ENCODE peak calls at places on chromosomes 11 and 22, in four cellular contexts. H is BJ, S is ovary, Q is breast epithelium. V is an unnamed sample.

GRCh38 chr11:2077061-2077802 is 62.0 kb downstream of the IGF2 start:
- DNase-seq in H (peak; percentile 33), S (no peak), Q (no peak), V (no peak)

GRCh38 chr11:79414644-79415317 is 26.0 kb downstream of the TENM4 start:
- DNase-seq in H (no peak), S (peak; percentile 64), Q (no peak), V (no peak)

GRCh38 chr11:8239056-8239455 is 24.6 kb downstream of the LMO1 start:
- DNase-seq in H (no peak), S (no peak), Q (no peak), V (no peak)

GRCh38 chr11:72616655-72617054 is 57.6 kb downstream of the PDE2A start:
- DNase-seq in H (no peak), S (no peak), Q (no peak), V (no peak)

GRCh38 chr11:91136631-91137030 is 913.8 kb upstream of the CHORDC1 start:
- DNase-seq in H (no peak), S (no peak), Q (no peak), V (no peak)

GRCh38 chr11:134014502-134014901 is 54.4 kb upstream of the JAM3 start:
- DNase-seq in H (no peak), S (no peak), Q (no peak), V (no peak)

GRCh38 chr11:36258730-36259360 is 30.4 kb downstream of the COMMD9 start:
- DNase-seq in H (no peak), S (peak; percentile 59), Q (no peak), V (peak; percentile 25)

GRCh38 chr11:66531841-66532240 is 14.0 kb downstream of the ZDHHC24 start:
- DNase-seq in H (no peak), S (no peak), Q (no peak), V (no peak)

GRCh38 chr11:16350125-16350524 is 6.2 kb downstream of the SOX6 start:
- DNase-seq in H (no peak), S (no peak), Q (no peak), V (no peak)

GRCh38 chr11:10770626-10771254 is 19.7 kb downstream of the CTR9 start:
- DNase-seq in H (no peak), S (no peak), Q (no peak), V (no peak)

GRCh38 chr11:120284272-120284671 is 40.8 kb upstream of the TLCD5 start:
- DNase-seq in H (no peak), S (no peak), Q (no peak), V (no peak)

GRCh38 chr11:134124660-134125451 is 56.0 kb downstream of the JAM3 start:
- DNase-seq in H (no peak), S (no peak), Q (peak; percentile 56), V (peak; percentile 57)

GRCh38 chr11:853682-854448 is 11.2 kb downstream of the TSPAN4 start:
- DNase-seq in H (no peak), S (no peak), Q (no peak), V (no peak)

GRCh38 chr11:850777-851762 is 8.4 kb downstream of the TSPAN4 start:
- DNase-seq in H (no peak), S (peak; percentile 53), Q (no peak), V (no peak)

GRCh38 chr11:855343-855674 is 12.7 kb downstream of the TSPAN4 start:
- DNase-seq in H (no peak), S (no peak), Q (no peak), V (no peak)

GRCh38 chr11:854601-855342 is 12.1 kb downstream of the TSPAN4 start:
- DNase-seq in H (no peak), S (no peak), Q (no peak), V (no peak)

GRCh38 chr11:852762-853161 is 10.1 kb downstream of the TSPAN4 start:
- DNase-seq in H (no peak), S (no peak), Q (no peak), V (no peak)
- H3K27me3 ChIP-seq in H (no peaks in the 10 kb centered on the region), S (no peaks in the 10 kb centered on the region), Q (no peaks in the 10 kb centered on the region), V (no peaks in the 10 kb centered on the region)

DNA sequence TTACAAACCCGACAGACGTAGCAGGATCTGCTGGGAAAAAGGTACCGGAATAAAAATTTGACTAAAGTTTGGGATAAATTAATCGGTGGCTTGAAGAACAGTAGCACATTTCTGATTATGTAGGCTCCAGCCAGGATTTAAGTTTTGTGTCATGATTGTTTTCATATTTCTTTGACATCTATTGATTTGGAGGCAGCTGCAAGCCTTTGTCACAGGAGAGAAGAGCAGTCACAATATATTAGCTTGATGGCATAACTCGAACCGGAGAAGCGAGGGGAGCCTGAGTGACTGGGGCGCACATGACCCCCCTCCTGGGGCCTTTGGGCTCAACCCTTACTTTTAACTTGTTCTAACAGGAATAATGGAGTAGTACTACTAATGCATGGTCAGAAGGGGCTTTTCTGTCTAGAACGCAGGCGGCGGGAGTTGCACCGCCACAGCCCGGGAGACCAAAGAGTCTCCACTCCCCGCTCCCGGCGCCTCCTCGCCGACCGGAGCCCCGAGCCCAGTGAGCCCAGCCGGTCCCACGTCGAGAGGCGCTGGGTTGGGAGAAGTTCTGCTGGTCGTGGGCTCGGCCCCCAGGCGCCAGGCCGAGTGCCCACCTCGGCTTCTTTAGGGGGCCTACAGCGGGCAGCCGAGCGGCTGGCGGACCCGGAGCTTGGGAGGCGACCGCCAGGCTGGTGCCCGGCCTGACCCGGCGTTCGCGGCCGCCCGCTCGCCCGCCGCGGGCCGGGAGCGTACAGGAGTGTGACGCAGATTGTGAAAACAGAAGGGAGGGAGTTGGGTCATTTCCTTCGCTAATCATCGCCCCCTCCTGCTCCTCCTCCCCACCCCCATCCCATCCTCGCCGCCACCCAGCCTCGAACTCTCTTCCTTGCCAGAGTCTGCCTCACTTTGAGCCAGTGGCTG is 15.7 kb upstream of the PAX6 start:
- DNase-seq in H (no peak), S (no peak), Q (no peak), V (no peak)
- H3K4me3 ChIP-seq in H (no peak overlapping the region), S (no peak overlapping the region), Q (no peak overlapping the region), V (no peak overlapping the region)

GRCh38 chr22:48037618-48038017 is 1275.2 kb downstream of the TBC1D22A start:
- DNase-seq in H (no peak), S (no peak), Q (no peak), V (no peak)
- H3K27me3 ChIP-seq in H (no peaks in the 10 kb centered on the region), S (no peaks in the 10 kb centered on the region), Q (no peaks in the 10 kb centered on the region), V (peaks cover 2% of the 10 kb centered on the region)

GRCh38 chr11:30585892-30586250 is 282 bp downstream of the MPPED2 start:
- DNase-seq in H (no peak), S (no peak), Q (peak; percentile 52), V (peak; percentile 40)

GRCh38 chr11:30586251-30587144 is at the start of gene MPPED2:
- DNase-seq in H (no peak), S (peak; percentile 8), Q (peak; percentile 63), V (peak; percentile 45)

GRCh38 chr11:30585067-30585891 is 874 bp downstream of the MPPED2 start:
- DNase-seq in H (no peak), S (no peak), Q (peak; percentile 54), V (peak; percentile 51)

GRCh38 chr11:30581646-30582045 is 4.5 kb downstream of the MPPED2 start:
- DNase-seq in H (no peak), S (no peak), Q (no peak), V (no peak)

GRCh38 chr11:30583505-30584280 is 2.5 kb downstream of the MPPED2 start:
- DNase-seq in H (no peak), S (no peak), Q (peak; percentile 49), V (peak; percentile 52)
- H3K4me3 ChIP-seq in H (no peak overlapping the region), S (peak overlapping the region; percentile 46), Q (peak overlapping the region; percentile 76), V (peak overlapping the region; percentile 84)

V was measured in prostate gland.